ENCODE peak calls at places on chromosome 3, in four cellular contexts. One of them, this sample, is unnamed.

GRCh38 chr3:56787784-56788256 is 13.9 kb downstream of the ARHGEF3 start:
- DNase-seq in fibroblast of mammary gland: no peak
- DNase-seq in astrocyte of the spinal cord: no peak
- DNase-seq in stimulated activated naive CD8-positive, alpha-beta T cell treated with anti-CD3 and anti-CD28 coated beads, Interleukin-15, Interleukin-2, amounts not matched to agents 100 U/mL and 50 U/mL, for 24 hours: peak
- DNase-seq in this sample: no peak

GRCh38 chr3:39183231-39184080 is 8.9 kb downstream of the XIRP1 start:
- DNase-seq in astrocyte of the spinal cord: no peak
- DNase-seq in stimulated activated naive CD8-positive, alpha-beta T cell treated with anti-CD3 and anti-CD28 coated beads, Interleukin-15, Interleukin-2, amounts not matched to agents 100 U/mL and 50 U/mL, for 24 hours: no peak
- DNase-seq in fibroblast of mammary gland: no peak
- DNase-seq in this sample: no peak

GRCh38 chr3:17151598-17152373 is 267.0 kb downstream of the PLCL2 start:
- DNase-seq in astrocyte of the spinal cord: no peak
- DNase-seq in fibroblast of mammary gland: no peak
- DNase-seq in stimulated activated naive CD8-positive, alpha-beta T cell treated with anti-CD3 and anti-CD28 coated beads, Interleukin-15, Interleukin-2, amounts not matched to agents 100 U/mL and 50 U/mL, for 24 hours: peak
- DNase-seq in this sample: no peak

GRCh38 chr3:64088408-64089136 is 65.3 kb upstream of the PSMD6 start:
- DNase-seq in fibroblast of mammary gland: peak
- DNase-seq in stimulated activated naive CD8-positive, alpha-beta T cell treated with anti-CD3 and anti-CD28 coated beads, Interleukin-15, Interleukin-2, amounts not matched to agents 100 U/mL and 50 U/mL, for 24 hours: no peak
- DNase-seq in astrocyte of the spinal cord: no peak
- DNase-seq in this sample: no peak

GRCh38 chr3:28151207-28151550 is 90.2 kb upstream of the CMC1 start:
- DNase-seq in stimulated activated naive CD8-positive, alpha-beta T cell treated with anti-CD3 and anti-CD28 coated beads, Interleukin-15, Interleukin-2, amounts not matched to agents 100 U/mL and 50 U/mL, for 24 hours: no peak
- DNase-seq in astrocyte of the spinal cord: no peak
- DNase-seq in fibroblast of mammary gland: no peak
- DNase-seq in this sample: no peak

GRCh38 chr3:17213102-17213501 is 328.3 kb downstream of the PLCL2 start:
- DNase-seq in stimulated activated naive CD8-positive, alpha-beta T cell treated with anti-CD3 and anti-CD28 coated beads, Interleukin-15, Interleukin-2, amounts not matched to agents 100 U/mL and 50 U/mL, for 24 hours: no peak
- DNase-seq in astrocyte of the spinal cord: no peak
- DNase-seq in fibroblast of mammary gland: peak
- DNase-seq in this sample: no peak

GRCh38 chr3:155026999-155027591 is 53.0 kb upstream of the MME start:
- DNase-seq in fibroblast of mammary gland: peak
- DNase-seq in astrocyte of the spinal cord: peak
- DNase-seq in stimulated activated naive CD8-positive, alpha-beta T cell treated with anti-CD3 and anti-CD28 coated beads, Interleukin-15, Interleukin-2, amounts not matched to agents 100 U/mL and 50 U/mL, for 24 hours: no peak
- DNase-seq in this sample: no peak

GRCh38 chr3:63960048-63960711 is 48.0 kb upstream of the SCAANT1 start:
- DNase-seq in stimulated activated naive CD8-positive, alpha-beta T cell treated with anti-CD3 and anti-CD28 coated beads, Interleukin-15, Interleukin-2, amounts not matched to agents 100 U/mL and 50 U/mL, for 24 hours: no peak
- DNase-seq in astrocyte of the spinal cord: peak
- DNase-seq in fibroblast of mammary gland: peak
- DNase-seq in this sample: peak

GRCh38 chr3:14145670-14146380 is 21.0 kb downstream of the TMEM43 start:
- DNase-seq in astrocyte of the spinal cord: no peak
- DNase-seq in fibroblast of mammary gland: no peak
- DNase-seq in stimulated activated naive CD8-positive, alpha-beta T cell treated with anti-CD3 and anti-CD28 coated beads, Interleukin-15, Interleukin-2, amounts not matched to agents 100 U/mL and 50 U/mL, for 24 hours: no peak
- DNase-seq in this sample: no peak

GRCh38 chr3:99934984-99935797 is 117.5 kb downstream of the CMSS1 start:
- DNase-seq in stimulated activated naive CD8-positive, alpha-beta T cell treated with anti-CD3 and anti-CD28 coated beads, Interleukin-15, Interleukin-2, amounts not matched to agents 100 U/mL and 50 U/mL, for 24 hours: no peak
- DNase-seq in astrocyte of the spinal cord: peak
- DNase-seq in fibroblast of mammary gland: peak
- DNase-seq in this sample: no peak

GRCh38 chr3:73772599-73772998 is 147.9 kb upstream of the PDZRN3 start:
- DNase-seq in astrocyte of the spinal cord: no peak
- DNase-seq in stimulated activated naive CD8-positive, alpha-beta T cell treated with anti-CD3 and anti-CD28 coated beads, Interleukin-15, Interleukin-2, amounts not matched to agents 100 U/mL and 50 U/mL, for 24 hours: no peak
- DNase-seq in fibroblast of mammary gland: no peak
- DNase-seq in this sample: no peak

GRCh38 chr3:45644063-45644462 is 45.1 kb upstream of the SACM1L start:
- DNase-seq in fibroblast of mammary gland: peak
- DNase-seq in astrocyte of the spinal cord: peak
- DNase-seq in stimulated activated naive CD8-positive, alpha-beta T cell treated with anti-CD3 and anti-CD28 coated beads, Interleukin-15, Interleukin-2, amounts not matched to agents 100 U/mL and 50 U/mL, for 24 hours: no peak
- DNase-seq in this sample: peak

GRCh38 chr3:194375473-194375872 is 5.9 kb upstream of the LRRC15 start:
- DNase-seq in astrocyte of the spinal cord: no peak
- DNase-seq in fibroblast of mammary gland: no peak
- DNase-seq in stimulated activated naive CD8-positive, alpha-beta T cell treated with anti-CD3 and anti-CD28 coated beads, Interleukin-15, Interleukin-2, amounts not matched to agents 100 U/mL and 50 U/mL, for 24 hours: no peak
- DNase-seq in this sample: no peak

GRCh38 chr3:194322701-194323174 is 28.4 kb downstream of the CPN2 start:
- DNase-seq in astrocyte of the spinal cord: peak
- DNase-seq in stimulated activated naive CD8-positive, alpha-beta T cell treated with anti-CD3 and anti-CD28 coated beads, Interleukin-15, Interleukin-2, amounts not matched to agents 100 U/mL and 50 U/mL, for 24 hours: peak
- DNase-seq in fibroblast of mammary gland: peak
- DNase-seq in this sample: peak

GRCh38 chr3:121545049-121545563 is 682 bp downstream of the POLQ start:
- DNase-seq in astrocyte of the spinal cord: peak
- DNase-seq in fibroblast of mammary gland: peak
- DNase-seq in stimulated activated naive CD8-positive, alpha-beta T cell treated with anti-CD3 and anti-CD28 coated beads, Interleukin-15, Interleukin-2, amounts not matched to agents 100 U/mL and 50 U/mL, for 24 hours: no peak
- DNase-seq in this sample: peak

GRCh38 chr3:123449092-123449985 is 449 bp upstream of the ADCY5 start:
- DNase-seq in astrocyte of the spinal cord: peak
- DNase-seq in fibroblast of mammary gland: peak
- DNase-seq in stimulated activated naive CD8-positive, alpha-beta T cell treated with anti-CD3 and anti-CD28 coated beads, Interleukin-15, Interleukin-2, amounts not matched to agents 100 U/mL and 50 U/mL, for 24 hours: peak
- DNase-seq in this sample: peak

GRCh38 chr3:106249159-106249558 is 380.3 kb upstream of the CBLB start:
- DNase-seq in fibroblast of mammary gland: peak
- DNase-seq in astrocyte of the spinal cord: peak
- DNase-seq in stimulated activated naive CD8-positive, alpha-beta T cell treated with anti-CD3 and anti-CD28 coated beads, Interleukin-15, Interleukin-2, amounts not matched to agents 100 U/mL and 50 U/mL, for 24 hours: no peak
- DNase-seq in this sample: peak

GRCh38 chr3:146781059-146781458 is 175.9 kb upstream of the PLSCR5 start:
- DNase-seq in stimulated activated naive CD8-positive, alpha-beta T cell treated with anti-CD3 and anti-CD28 coated beads, Interleukin-15, Interleukin-2, amounts not matched to agents 100 U/mL and 50 U/mL, for 24 hours: no peak
- DNase-seq in fibroblast of mammary gland: peak
- DNase-seq in astrocyte of the spinal cord: peak
- DNase-seq in this sample: no peak

GRCh38 chr3:124873241-124873640 is 13.9 kb downstream of the ITGB5 start:
- DNase-seq in astrocyte of the spinal cord: no peak
- DNase-seq in fibroblast of mammary gland: no peak
- DNase-seq in stimulated activated naive CD8-positive, alpha-beta T cell treated with anti-CD3 and anti-CD28 coated beads, Interleukin-15, Interleukin-2, amounts not matched to agents 100 U/mL and 50 U/mL, for 24 hours: no peak
- DNase-seq in this sample: no peak

GRCh38 chr3:24185738-24186384 is 240.8 kb downstream of the NR1D2 start:
- DNase-seq in stimulated activated naive CD8-positive, alpha-beta T cell treated with anti-CD3 and anti-CD28 coated beads, Interleukin-15, Interleukin-2, amounts not matched to agents 100 U/mL and 50 U/mL, for 24 hours: peak
- DNase-seq in astrocyte of the spinal cord: peak
- DNase-seq in fibroblast of mammary gland: peak
- DNase-seq in this sample: peak

GRCh38 chr3:179589143-179589542 is 15.3 kb downstream of the MRPL47 start:
- DNase-seq in fibroblast of mammary gland: peak
- DNase-seq in stimulated activated naive CD8-positive, alpha-beta T cell treated with anti-CD3 and anti-CD28 coated beads, Interleukin-15, Interleukin-2, amounts not matched to agents 100 U/mL and 50 U/mL, for 24 hours: no peak
- DNase-seq in astrocyte of the spinal cord: no peak
- DNase-seq in this sample: no peak

GRCh38 chr3:117486709-117487394 is 777.3 kb downstream of the TUSC7 start:
- DNase-seq in stimulated activated naive CD8-positive, alpha-beta T cell treated with anti-CD3 and anti-CD28 coated beads, Interleukin-15, Interleukin-2, amounts not matched to agents 100 U/mL and 50 U/mL, for 24 hours: no peak
- DNase-seq in astrocyte of the spinal cord: no peak
- DNase-seq in fibroblast of mammary gland: no peak
- DNase-seq in this sample: no peak

GRCh38 chr3:124532071-124532470 is 198.2 kb upstream of the UMPS start:
- DNase-seq in fibroblast of mammary gland: no peak
- DNase-seq in astrocyte of the spinal cord: no peak
- DNase-seq in stimulated activated naive CD8-positive, alpha-beta T cell treated with anti-CD3 and anti-CD28 coated beads, Interleukin-15, Interleukin-2, amounts not matched to agents 100 U/mL and 50 U/mL, for 24 hours: no peak
- DNase-seq in this sample: no peak

GRCh38 chr3:72230774-72231379 is 445.9 kb upstream of the PROK2 start:
- DNase-seq in fibroblast of mammary gland: peak
- DNase-seq in astrocyte of the spinal cord: no peak
- DNase-seq in stimulated activated naive CD8-positive, alpha-beta T cell treated with anti-CD3 and anti-CD28 coated beads, Interleukin-15, Interleukin-2, amounts not matched to agents 100 U/mL and 50 U/mL, for 24 hours: no peak
- DNase-seq in this sample: no peak

GRCh38 chr3:11195721-11196332 is 41.5 kb downstream of the HRH1 start:
- DNase-seq in fibroblast of mammary gland: peak
- DNase-seq in astrocyte of the spinal cord: peak
- DNase-seq in stimulated activated naive CD8-positive, alpha-beta T cell treated with anti-CD3 and anti-CD28 coated beads, Interleukin-15, Interleukin-2, amounts not matched to agents 100 U/mL and 50 U/mL, for 24 hours: peak
- DNase-seq in this sample: peak

GRCh38 chr3:27939940-27940339 is 217.8 kb upstream of the EOMES start:
- DNase-seq in stimulated activated naive CD8-positive, alpha-beta T cell treated with anti-CD3 and anti-CD28 coated beads, Interleukin-15, Interleukin-2, amounts not matched to agents 100 U/mL and 50 U/mL, for 24 hours: no peak
- DNase-seq in astrocyte of the spinal cord: peak
- DNase-seq in fibroblast of mammary gland: peak
- DNase-seq in this sample: peak

GRCh38 chr3:108136888-108137814 is 46.3 kb upstream of the CD47 start:
- DNase-seq in stimulated activated naive CD8-positive, alpha-beta T cell treated with anti-CD3 and anti-CD28 coated beads, Interleukin-15, Interleukin-2, amounts not matched to agents 100 U/mL and 50 U/mL, for 24 hours: no peak
- DNase-seq in fibroblast of mammary gland: no peak
- DNase-seq in astrocyte of the spinal cord: no peak
- DNase-seq in this sample: no peak

GRCh38 chr3:159829056-159829995 is 159.3 kb upstream of the IL12A start:
- DNase-seq in stimulated activated naive CD8-positive, alpha-beta T cell treated with anti-CD3 and anti-CD28 coated beads, Interleukin-15, Interleukin-2, amounts not matched to agents 100 U/mL and 50 U/mL, for 24 hours: no peak
- DNase-seq in astrocyte of the spinal cord: peak
- DNase-seq in fibroblast of mammary gland: peak
- DNase-seq in this sample: peak